ENCODE peak calls at places on chromosomes 12 and 14, in eight cellular contexts. T is nephron progenitor cell; K is foreskin fibroblast; E is skeletal muscle cell; H is omental fat pad; S is HuH-7; J is GM12865; Y is activated CD4-positive, alpha-beta memory T cell treated with anti-CD3 and anti-CD28 coated beads, Interleukin-2, amount 10 ng/mL, durations not matched to agents 7 days and 5 days. I is an unnamed sample.

GRCh38 chr14:32611752-32612151 is 282.7 kb downstream of the AKAP6 start:
- DNase-seq in T (no peak), K (peak; percentile 91), E (peak; percentile 84), H (no peak), S (no peak), J (no peak), Y (no peak), I (no peak)

GRCh38 chr14:22871200-22871961 is at the start of gene LRP10:
- DNase-seq in T (peak; percentile 95), K (peak; percentile 95), E (no peak), H (peak; percentile 62), S (peak; percentile 91), J (peak; percentile 94), Y (peak; percentile 87), I (peak; percentile 87)

GRCh38 chr14:79583738-79584405 is 627.4 kb downstream of the DIO2 start:
- DNase-seq in T (no peak), K (peak; percentile 56), E (peak; percentile 48), H (no peak), S (no peak), J (no peak), Y (no peak), I (no peak)

GRCh38 chr14:76640923-76641395 is 120.3 kb upstream of the VASH1 start:
- DNase-seq in T (no peak), K (no peak), E (no peak), H (no peak), S (no peak), J (no peak), Y (no peak), I (no peak)

GRCh38 chr12:22626429-22626828 is 1.5 kb downstream of the ETNK1 start:
- DNase-seq in T (no peak), K (peak; percentile 61), E (no peak), H (no peak), S (no peak), J (peak; percentile 60), Y (peak; percentile 21), I (no peak)

GRCh38 chr14:38605193-38606114 is 349.6 kb upstream of the CLEC14A start:
- DNase-seq in T (no peak), K (peak; percentile 4), E (no peak), H (no peak), S (no peak), J (no peak), Y (no peak), I (no peak)

GRCh38 chr12:124236651-124237050 is 58.2 kb upstream of the RFLNA start:
- DNase-seq in T (no peak), K (peak; percentile 68), E (peak; percentile 29), H (no peak), S (no peak), J (no peak), Y (no peak), I (no peak)

GRCh38 chr14:101665478-101666078 is 95.9 kb upstream of the PPP2R5C start:
- DNase-seq in T (peak; percentile 60), K (peak; percentile 46), E (peak; percentile 8), H (no peak), S (peak; percentile 19), J (peak; percentile 64), Y (peak; percentile 49), I (peak; percentile 70)

GRCh38 chr14:104344815-104345214 is 206.4 kb downstream of the KIF26A start:
- DNase-seq in T (no peak), K (no peak), E (no peak), H (no peak), S (no peak), J (no peak), Y (no peak), I (no peak)

GRCh38 chr12:1644113-1644512 is 15.1 kb downstream of the WNT5B start:
- DNase-seq in T (no peak), K (no peak), E (no peak), H (no peak), S (no peak), J (no peak), Y (no peak), I (no peak)

GRCh38 chr14:102508774-102509743 is 517 bp downstream of the ANKRD9 start:
- DNase-seq in T (peak; percentile 54), K (peak; percentile 79), E (no peak), H (peak; percentile 64), S (peak; percentile 47), J (no peak), Y (no peak), I (peak; percentile 39)

GRCh38 chr14:99064262-99064954 is 207.6 kb downstream of the BCL11B start:
- DNase-seq in T (no peak), K (no peak), E (no peak), H (no peak), S (no peak), J (no peak), Y (no peak), I (no peak)

GRCh38 chr14:51335521-51335920 is 95.5 kb downstream of the TMX1 start:
- DNase-seq in T (no peak), K (peak; percentile 35), E (no peak), H (no peak), S (no peak), J (no peak), Y (no peak), I (no peak)

GRCh38 chr14:23550827-23551265 is 719 bp downstream of the ZFHX2 start:
- DNase-seq in T (peak; percentile 64), K (peak; percentile 64), E (no peak), H (no peak), S (no peak), J (no peak), Y (no peak), I (no peak)

GRCh38 chr12:113285679-113286645 is 48.9 kb downstream of the SLC8B1 start:
- DNase-seq in T (peak; percentile 26), K (no peak), E (no peak), H (no peak), S (no peak), J (no peak), Y (no peak), I (no peak)

GRCh38 chr14:61462566-61463195 is 141.3 kb downstream of the PRKCH start:
- DNase-seq in T (no peak), K (peak; percentile 95), E (peak; percentile 85), H (no peak), S (no peak), J (no peak), Y (no peak), I (peak; percentile 82)

GRCh38 chr14:61034416-61035100 is 53.5 kb downstream of the SLC38A6 start:
- DNase-seq in T (no peak), K (no peak), E (no peak), H (no peak), S (no peak), J (peak; percentile 65), Y (no peak), I (no peak)

GRCh38 chr14:48274826-48275225 is 599.4 kb upstream of the MDGA2 start:
- DNase-seq in T (no peak), K (no peak), E (no peak), H (no peak), S (no peak), J (no peak), Y (no peak), I (no peak)

GRCh38 chr12:90839340-90839739 is 115.6 kb downstream of the CCER1 start:
- DNase-seq in T (no peak), K (peak; percentile 16), E (no peak), H (no peak), S (no peak), J (no peak), Y (no peak), I (no peak)

GRCh38 chr12:56629459-56630179 is 507 bp downstream of the BAZ2A start:
- DNase-seq in T (peak; percentile 41), K (peak; percentile 46), E (no peak), H (no peak), S (no peak), J (peak; percentile 48), Y (peak; percentile 41), I (no peak)

GRCh38 chr12:15427913-15428312 is 105.6 kb downstream of the PTPRO start:
- DNase-seq in T (no peak), K (no peak), E (no peak), H (no peak), S (no peak), J (no peak), Y (no peak), I (no peak)

GRCh38 chr14:102297436-102298170 is 7.4 kb downstream of the MOK start:
- DNase-seq in T (no peak), K (no peak), E (no peak), H (no peak), S (no peak), J (no peak), Y (no peak), I (no peak)

GRCh38 chr12:89825591-89826449 is 117.2 kb upstream of the ATP2B1 start:
- DNase-seq in T (no peak), K (peak; percentile 23), E (no peak), H (no peak), S (peak; percentile 50), J (peak; percentile 54), Y (no peak), I (no peak)

GRCh38 chr12:27176765-27177164 is 67.3 kb upstream of the STK38L start:
- DNase-seq in T (no peak), K (peak; percentile 74), E (peak; percentile 75), H (no peak), S (no peak), J (no peak), Y (no peak), I (no peak)

GRCh38 chr14:42214981-42215491 is 608.4 kb downstream of the LRFN5 start:
- DNase-seq in T (no peak), K (peak; percentile 97), E (peak; percentile 58), H (no peak), S (no peak), J (no peak), Y (no peak), I (no peak)

GRCh38 chr14:50845166-50845565 is 14.2 kb upstream of the NIN start:
- DNase-seq in T (no peak), K (no peak), E (no peak), H (no peak), S (no peak), J (no peak), Y (no peak), I (no peak)

GRCh38 chr14:87966816-87967215 is 26.2 kb downstream of the GALC start:
- DNase-seq in T (no peak), K (peak; percentile 35), E (no peak), H (no peak), S (no peak), J (no peak), Y (no peak), I (no peak)

GRCh38 chr12:80356092-80356491 is 87.9 kb upstream of the PTPRQ start:
- DNase-seq in T (no peak), K (peak; percentile 9), E (no peak), H (no peak), S (no peak), J (peak; percentile 19), Y (no peak), I (no peak)

GRCh38 chr12:42887657-42888056 is 298.1 kb upstream of the PRICKLE1 start:
- DNase-seq in T (no peak), K (peak; percentile 11), E (no peak), H (no peak), S (no peak), J (no peak), Y (no peak), I (no peak)

GRCh38 chr14:54893151-54893760 is 9.4 kb downstream of the GCH1 start:
- DNase-seq in T (peak; percentile 12), K (peak; percentile 72), E (no peak), H (no peak), S (peak; percentile 50), J (peak; percentile 48), Y (no peak), I (peak; percentile 55)

GRCh38 chr14:95302667-95303066 is 17.0 kb downstream of the CLMN start:
- DNase-seq in T (no peak), K (no peak), E (no peak), H (no peak), S (no peak), J (no peak), Y (no peak), I (no peak)

GRCh38 chr12:47903151-47903611 is 1.6 kb downstream of the VDR start:
- DNase-seq in T (no peak), K (peak; percentile 71), E (no peak), H (no peak), S (no peak), J (peak; percentile 63), Y (no peak), I (no peak)

GRCh38 chr12:115911360-115911759 is 366.1 kb downstream of the MED13L start:
- DNase-seq in T (no peak), K (no peak), E (no peak), H (no peak), S (no peak), J (no peak), Y (no peak), I (no peak)

GRCh38 chr12:104345234-104346066 is 41.9 kb downstream of the EID3 start:
- DNase-seq in T (no peak), K (peak; percentile 28), E (no peak), H (no peak), S (no peak), J (no peak), Y (no peak), I (no peak)

I was measured in BE2C.